ENCODE peak calls at places on chromosomes 2 and 18, in five cellular contexts. R is hepatocyte; M is DND-41; T is CD8-positive, alpha-beta T cell; K is adrenal gland. L is an unnamed sample.
A peak's percentile ranks its signal among the peaks of the same experiment; 100 is the strongest.

GRCh38 chr2:11717623-11718022 is 28.8 kb upstream of the LPIN1 start:
- DNase-seq in R (no peak), T (no peak), M (no peak), K (no peak), L (no peak)

GRCh38 chr2:135701442-135701841 is 40.2 kb upstream of the UBXN4 start:
- DNase-seq in M (no peak), K (no peak), T (no peak), R (no peak), L (no peak)

GRCh38 chr18:79590191-79591039 is 89.2 kb upstream of the CTDP1 start:
- DNase-seq in R (no peak), K (no peak), T (no peak), M (no peak), L (no peak)

GRCh38 chr2:149042881-149043280 is 4.4 kb downstream of the LYPD6B start:
- DNase-seq in T (no peak), K (no peak), M (no peak), R (no peak), L (no peak)

GRCh38 chr18:35489913-35490490 is 7.8 kb downstream of the INO80C start:
- DNase-seq in M (no peak), T (no peak), K (no peak), R (no peak), L (no peak)

GRCh38 chr2:216859944-216860343 is at the start of gene TNP1:
- DNase-seq in T (no peak), M (no peak), R (no peak), K (no peak), L (no peak)

GRCh38 chr2:150047731-150048130 is 439.7 kb downstream of the RND3 start:
- DNase-seq in R (no peak), T (no peak), K (no peak), M (no peak), L (no peak)

GRCh38 chr2:239846789-239847676 is 178.1 kb downstream of the NDUFA10 start:
- DNase-seq in R (no peak), T (no peak), K (no peak), M (peak; percentile 89), L (no peak)

GRCh38 chr18:14945286-14945685 is 197.3 kb downstream of the ANKRD30B start:
- DNase-seq in K (no peak), M (no peak), R (no peak), T (no peak), L (no peak)

GRCh38 chr18:57080479-57080878 is 66.4 kb upstream of the BOD1L2 start:
- DNase-seq in K (no peak), R (no peak), M (no peak), T (no peak), L (no peak)

GRCh38 chr18:12455511-12455910 is 47.8 kb downstream of the PRELID3A start:
- DNase-seq in T (no peak), K (no peak), R (peak; percentile 35), M (no peak), L (no peak)

GRCh38 chr18:75083761-75084160 is 125.2 kb downstream of the PTGR3 start:
- DNase-seq in K (no peak), R (no peak), T (no peak), M (no peak), L (no peak)

GRCh38 chr2:233017947-233018346 is 4.9 kb upstream of the NGEF start:
- DNase-seq in T (no peak), R (no peak), M (no peak), K (no peak), L (no peak)

GRCh38 chr2:17270894-17271293 is 247.3 kb downstream of the RAD51AP2 start:
- DNase-seq in R (no peak), T (no peak), M (no peak), K (no peak), L (no peak)

GRCh38 chr2:30404354-30405265 is 42.4 kb upstream of the LCLAT1 start:
- DNase-seq in T (no peak), K (no peak), M (no peak), R (peak; percentile 51), L (no peak)

GRCh38 chr2:203535078-203535783 is at the start of gene RAPH1:
- DNase-seq in M (peak; percentile 65), R (peak; percentile 95), T (peak; percentile 65), K (peak; percentile 85), L (peak; percentile 34)

GRCh38 chr2:121239969-121240368 is 45.0 kb downstream of the TFCP2L1 start:
- DNase-seq in T (no peak), R (no peak), M (no peak), K (no peak), L (no peak)

GRCh38 chr2:148391324-148391723 is 253.2 kb upstream of the EPC2 start:
- DNase-seq in M (no peak), T (no peak), K (no peak), R (no peak), L (no peak)

GRCh38 chr2:74834806-74835755 is 1.2 kb downstream of the HK2 start:
- DNase-seq in K (peak; percentile 25), M (peak; percentile 87), R (peak; percentile 73), T (peak; percentile 45), L (no peak)

GRCh38 chr2:112712903-112713584 is 7.8 kb upstream of the NT5DC4 start:
- DNase-seq in R (no peak), M (no peak), T (no peak), K (no peak), L (no peak)

GRCh38 chr18:24095976-24096375 is 42.9 kb upstream of the CABYR start:
- DNase-seq in K (no peak), M (no peak), R (no peak), T (no peak), L (no peak)

GRCh38 chr18:34543356-34543755 is 166.7 kb upstream of the DTNA start:
- DNase-seq in R (no peak), M (no peak), K (no peak), T (no peak), L (no peak)

GRCh38 chr18:70194227-70194890 is 11.1 kb downstream of the RTTN start:
- DNase-seq in M (no peak), K (no peak), T (no peak), R (no peak), L (no peak)

GRCh38 chr2:177165731-177166711 is 46.6 kb upstream of the HNRNPA3 start:
- DNase-seq in K (no peak), T (no peak), M (no peak), R (peak; percentile 37), L (no peak)

GRCh38 chr2:177164131-177164530 is 48.5 kb upstream of the HNRNPA3 start:
- DNase-seq in K (no peak), R (no peak), M (no peak), T (no peak), L (no peak)

GRCh38 chr2:177164584-177165052 is 48.0 kb upstream of the HNRNPA3 start:
- DNase-seq in K (peak; percentile 87), T (peak; percentile 78), M (peak; percentile 81), R (peak; percentile 90), L (peak; percentile 53)

GRCh38 chr2:177165103-177165583 is 47.5 kb upstream of the HNRNPA3 start:
- DNase-seq in K (peak; percentile 55), R (peak; percentile 28), M (no peak), T (no peak), L (no peak)

DNA sequence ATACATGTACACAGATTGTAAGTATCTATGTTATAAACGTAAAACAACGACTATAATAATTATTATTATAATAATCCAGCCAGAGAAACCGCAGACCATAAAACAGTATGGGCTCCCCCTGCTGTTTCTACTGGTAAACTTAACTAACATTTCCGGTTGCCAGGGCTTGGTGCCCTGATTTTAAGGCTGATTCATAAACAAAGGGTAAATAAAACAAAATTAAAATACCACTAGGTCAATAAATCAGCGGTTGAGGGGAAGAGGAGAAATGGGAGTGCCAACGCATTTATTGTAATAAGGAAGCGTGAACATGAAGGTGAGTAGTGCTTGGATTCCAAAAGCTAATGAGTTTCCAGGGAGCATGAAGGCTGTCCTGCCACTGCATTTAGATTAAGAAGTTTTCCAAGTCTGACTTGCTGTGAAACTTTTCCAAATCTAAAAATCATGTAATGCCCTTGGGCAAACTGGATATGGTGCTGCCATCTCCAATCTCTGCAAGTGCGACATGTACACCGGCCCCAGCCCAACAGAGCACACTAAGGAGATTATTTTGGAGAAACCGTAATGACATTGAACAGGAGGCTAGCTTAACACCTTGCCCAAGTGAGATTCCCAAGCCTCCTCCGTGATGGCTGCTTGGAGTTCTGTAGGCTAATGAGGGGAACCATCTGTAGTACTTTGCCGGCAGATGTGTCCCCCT is 50.7 kb upstream of the HNRNPA3 start:
- DNase-seq in M (peak; percentile 22), T (no peak), R (peak; percentile 57), K (no peak), L (no peak)
- H3K4me3 ChIP-seq in M (no peak overlapping the region), T (no peak overlapping the region), R (no peak overlapping the region), K (no peak overlapping the region), L (no peak overlapping the region)

GRCh38 chr2:37203708-37204107 is 7.4 kb downstream of the CEBPZOS start:
- DNase-seq in R (no peak), M (no peak), K (no peak), T (no peak), L (no peak)
- H3K4me3 ChIP-seq in R (no peak overlapping the region), M (no peak overlapping the region), K (no peak overlapping the region), T (no peak overlapping the region), L (no peak overlapping the region)

GRCh38 chr2:51032748-51033355 is 920 bp upstream of the NRXN1 start:
- DNase-seq in R (no peak), K (no peak), T (no peak), M (no peak), L (no peak)
- H3K4me3 ChIP-seq in R (no peak overlapping the region), K (no peak overlapping the region), T (no peak overlapping the region), M (no peak overlapping the region), L (no peak overlapping the region)

GRCh38 chr2:64391940-64392339 is 62.0 kb upstream of the LGALSL start:
- DNase-seq in K (no peak), R (no peak), T (no peak), M (no peak), L (no peak)
- H3K4me3 ChIP-seq in K (no peak overlapping the region), R (no peak overlapping the region), T (no peak overlapping the region), M (no peak overlapping the region), L (no peak overlapping the region)